ENCODE peak calls at places on chromosome 6, in four cellular contexts. U, Y, Z and O are unnamed samples.

GRCh38 chr6:72683797-72684196 is 61.9 kb downstream of the KCNQ5 start:
- DNase-seq in U (no peak), Y (no peak), Z (no peak), O (no peak)

GRCh38 chr6:51570168-51570921 is 517.1 kb downstream of the PKHD1 start:
- DNase-seq in U (no peak), Y (no peak), Z (peak; percentile 6), O (no peak)

GRCh38 chr6:24831771-24832718 is 33.3 kb upstream of the ARMH2 start:
- DNase-seq in U (no peak), Y (no peak), Z (no peak), O (no peak)

GRCh38 chr6:126374372-126374771 is 34.5 kb downstream of the CENPW start:
- DNase-seq in U (no peak), Y (no peak), Z (no peak), O (no peak)

GRCh38 chr6:22789315-22789714 is 219.9 kb downstream of the HDGFL1 start:
- DNase-seq in U (no peak), Y (no peak), Z (no peak), O (no peak)

GRCh38 chr6:122790740-122791679 is 2.0 kb downstream of the SMPDL3A start:
- DNase-seq in U (no peak), Y (no peak), Z (peak; percentile 55), O (peak; percentile 86)

GRCh38 chr6:31058128-31058894 is 48.0 kb downstream of the MUC22 start:
- DNase-seq in U (peak; percentile 59), Y (no peak), Z (peak; percentile 62), O (peak; percentile 67)

GRCh38 chr6:170223718-170224693 is 66.9 kb downstream of the DLL1 start:
- DNase-seq in U (no peak), Y (no peak), Z (no peak), O (no peak)

GRCh38 chr6:147666254-147666653 is 157.8 kb downstream of the SAMD5 start:
- DNase-seq in U (no peak), Y (no peak), Z (no peak), O (no peak)

GRCh38 chr6:30480536-30481156 is 8.7 kb upstream of the HLA-E start:
- DNase-seq in U (no peak), Y (no peak), Z (no peak), O (no peak)

GRCh38 chr6:115544765-115545409 is 515.8 kb downstream of the FRK start:
- DNase-seq in U (no peak), Y (no peak), Z (no peak), O (no peak)

GRCh38 chr6:111767752-111768430 is 105.4 kb downstream of the FYN start:
- DNase-seq in U (no peak), Y (no peak), Z (no peak), O (no peak)

GRCh38 chr6:154969796-154970195 is 25.3 kb upstream of the TIAM2 start:
- DNase-seq in U (no peak), Y (no peak), Z (no peak), O (peak; percentile 28)

GRCh38 chr6:13923527-13924145 is 1.1 kb upstream of the RNF182 start:
- DNase-seq in U (no peak), Y (no peak), Z (no peak), O (no peak)

DNA sequence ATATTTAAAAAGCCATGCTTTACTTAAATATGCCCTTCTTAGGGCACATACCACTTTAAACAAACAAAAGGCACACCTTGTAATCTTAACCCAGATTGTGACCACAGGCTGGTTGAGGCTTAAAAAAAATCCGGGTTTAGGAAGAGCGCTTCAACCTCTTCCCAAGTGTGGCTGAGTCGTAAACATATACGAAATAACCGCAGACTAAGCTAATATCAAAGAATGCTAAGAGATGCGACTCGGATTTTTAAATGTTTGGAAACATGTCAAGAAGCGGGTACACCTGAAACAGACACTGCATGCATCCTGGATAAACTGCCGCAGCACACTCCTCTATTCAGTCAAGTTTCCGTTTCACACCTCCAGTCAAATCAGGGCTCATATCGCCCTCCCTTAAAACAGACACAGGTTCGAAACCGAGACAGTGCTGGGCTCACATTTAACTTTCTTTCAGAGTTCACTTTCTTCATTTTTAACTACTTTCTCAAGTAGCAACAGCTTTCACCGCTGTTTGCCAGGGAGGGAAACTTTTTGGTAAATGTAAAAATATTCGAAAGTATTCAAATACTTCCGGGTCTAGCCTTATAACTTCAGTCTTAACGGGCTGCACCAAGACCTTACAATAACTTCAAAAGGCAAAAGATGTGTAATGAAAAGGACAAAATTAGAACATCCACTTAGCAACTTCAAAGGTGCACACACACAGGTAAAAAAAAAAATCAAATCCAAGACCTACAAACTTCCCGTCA is 1.3 kb downstream of the DEK start:
- DNase-seq in U (no peak), Y (no peak), Z (no peak), O (peak; percentile 60)
- H3K4me3 ChIP-seq in U (peak overlapping the region; percentile 92), Y (peak overlapping the region; percentile 66), Z (peak overlapping the region; percentile 94), O (peak overlapping the region; percentile 83)

DNA sequence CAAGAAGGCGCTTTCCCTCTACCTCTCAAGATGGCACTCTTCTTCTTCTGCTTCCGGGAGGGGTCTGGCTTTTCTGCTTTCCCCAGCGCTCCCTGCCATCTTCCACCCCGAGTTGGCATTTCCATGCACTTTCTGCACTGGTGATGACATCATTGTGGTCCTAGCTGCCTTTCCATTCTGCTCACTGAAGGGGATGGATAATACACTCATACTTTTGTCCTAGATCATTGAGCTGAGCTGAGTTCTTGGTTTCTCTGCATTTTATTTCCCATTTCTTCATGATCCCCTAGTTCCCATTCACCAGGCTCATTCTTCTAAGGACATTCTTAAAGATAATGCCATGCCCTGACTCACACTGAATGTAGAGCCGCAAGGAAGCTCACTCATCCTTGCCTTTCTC is 96.7 kb downstream of the EDN1 start:
- DNase-seq in U (no peak), Y (no peak), Z (no peak), O (no peak)
- H3K27ac ChIP-seq in U (no peak overlapping the region), Y (no peak overlapping the region), Z (no peak overlapping the region), O (no peak overlapping the region)

GRCh38 chr6:140636698-140637402 is 1262.4 kb upstream of the CITED2 start:
- DNase-seq in U (no peak), Y (no peak), Z (no peak), O (no peak)
- H3K4me3 ChIP-seq in U (no peak overlapping the region), Y (no peak overlapping the region), Z (no peak overlapping the region), O (no peak overlapping the region)

GRCh38 chr6:47700596-47700995 is 2.2 kb downstream of the ADGRF4 start:
- DNase-seq in U (no peak), Y (no peak), Z (no peak), O (no peak)

GRCh38 chr6:47698342-47698787 is at the start of gene ADGRF4:
- DNase-seq in U (no peak), Y (no peak), Z (peak; percentile 80), O (peak; percentile 27)

GRCh38 chr6:47700051-47700450 is 1.7 kb downstream of the ADGRF4 start:
- DNase-seq in U (no peak), Y (no peak), Z (peak; percentile 67), O (no peak)

GRCh38 chr6:47701374-47701773 is 3.0 kb downstream of the ADGRF4 start:
- DNase-seq in U (no peak), Y (no peak), Z (no peak), O (peak; percentile 8)

GRCh38 chr6:47697925-47698324 is 455 bp upstream of the ADGRF4 start:
- DNase-seq in U (no peak), Y (no peak), Z (no peak), O (no peak)
- H3K27ac ChIP-seq in U (no peak overlapping the region), Y (no peak overlapping the region), Z (peak overlapping the region; percentile 80), O (no peak overlapping the region)

DNA sequence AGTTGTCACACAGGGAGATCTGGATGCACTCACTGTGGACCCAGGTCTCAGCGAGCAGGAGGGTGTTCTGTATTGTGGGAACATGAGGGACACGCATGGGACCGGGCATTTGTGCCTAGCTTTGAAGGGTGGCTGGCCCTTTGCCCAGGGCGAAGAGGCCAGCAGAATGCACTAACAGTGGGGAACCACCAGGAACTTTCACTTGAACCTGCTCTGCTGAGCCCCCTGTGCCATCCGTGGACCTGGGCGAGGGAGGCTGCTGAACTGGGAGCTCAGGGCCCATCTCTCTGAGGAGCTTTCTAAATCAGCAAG is 1.2 kb upstream of the ULBP2 start:
- DNase-seq in U (no peak), Y (no peak), Z (no peak), O (no peak)
- H3K4me3 ChIP-seq in U (no peak overlapping the region), Y (no peak overlapping the region), Z (no peak overlapping the region), O (no peak overlapping the region)

GRCh38 chr6:42079941-42080464 is 29.7 kb downstream of the TAF8 start:
- DNase-seq in U (no peak), Y (no peak), Z (no peak), O (no peak)

GRCh38 chr6:42075159-42075838 is 25.0 kb downstream of the TAF8 start:
- DNase-seq in U (peak; percentile 62), Y (peak; percentile 66), Z (peak; percentile 86), O (peak; percentile 83)

GRCh38 chr6:42073287-42073686 is 23.0 kb downstream of the TAF8 start:
- DNase-seq in U (no peak), Y (no peak), Z (no peak), O (no peak)

GRCh38 chr6:42083530-42083929 is 33.2 kb downstream of the TAF8 start:
- DNase-seq in U (no peak), Y (no peak), Z (no peak), O (no peak)

DNA sequence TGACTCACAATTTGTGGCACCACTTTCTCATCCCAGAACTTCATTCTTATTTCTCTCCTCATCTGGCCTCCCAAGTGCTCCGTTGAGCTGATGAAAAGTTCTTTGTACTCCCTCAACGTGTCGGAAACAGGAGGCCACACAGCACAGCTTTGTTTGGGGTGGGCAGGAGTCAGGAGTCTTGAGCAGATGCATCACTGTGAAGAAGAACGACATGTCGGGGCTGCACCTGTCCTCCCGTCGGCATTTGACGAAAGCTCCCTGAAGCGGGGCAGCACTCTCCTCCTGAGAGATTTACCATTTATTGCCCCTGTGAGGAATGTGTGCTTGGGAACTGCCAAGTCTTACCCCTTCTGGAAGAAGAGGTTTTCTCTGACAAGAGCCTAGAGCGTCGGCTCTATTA is 28.1 kb downstream of the TAF8 start:
- DNase-seq in U (no peak), Y (no peak), Z (no peak), O (no peak)
- H3K27ac ChIP-seq in U (no peak overlapping the region), Y (no peak overlapping the region), Z (no peak overlapping the region), O (no peak overlapping the region)

DNA sequence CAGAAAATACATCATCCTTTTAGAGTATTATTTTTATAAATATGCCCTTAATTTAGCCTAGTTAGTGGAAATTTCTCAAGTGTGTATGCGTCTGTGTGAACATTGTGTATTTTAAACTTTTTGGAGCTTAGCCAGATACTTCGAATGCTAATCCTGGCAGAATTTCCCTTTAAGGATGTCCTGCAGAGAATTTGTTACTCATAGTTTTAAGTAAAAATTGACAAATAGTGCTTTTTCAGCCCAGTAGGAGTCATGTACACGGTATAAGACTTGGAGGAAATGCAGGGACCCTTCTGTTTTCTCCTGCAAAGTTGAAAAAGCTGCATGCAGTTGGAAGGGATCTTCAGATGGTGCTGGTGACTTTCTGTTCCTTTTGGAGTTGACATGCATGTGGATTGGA is at the start of gene FHL5:
- DNase-seq in U (no peak), Y (no peak), Z (no peak), O (no peak)
- H3K4me3 ChIP-seq in U (no peak within 1 kb of the TSS), Y (no peak within 1 kb of the TSS), Z (no peak within 1 kb of the TSS), O (no peak within 1 kb of the TSS)